ENCODE peak calls at places on chromosomes 7 and 10, in four cellular contexts. One of them, this sample, is unnamed.

GRCh38 chr10:102300289-102300843 is 55.0 kb downstream of the GBF1 start:
- DNase-seq in naive B cell: no peak
- DNase-seq in A549: no peak
- DNase-seq in nucleus accumbens: no peak
- DNase-seq in this sample: no peak

GRCh38 chr10:123180691-123181090 is 26.5 kb downstream of the BUB3 start:
- DNase-seq in naive B cell: no peak
- DNase-seq in A549: no peak
- DNase-seq in nucleus accumbens: no peak
- DNase-seq in this sample: no peak

GRCh38 chr7:79523426-79523825 is 70.0 kb upstream of the MAGI2 start:
- DNase-seq in naive B cell: no peak
- DNase-seq in A549: no peak
- DNase-seq in nucleus accumbens: no peak
- DNase-seq in this sample: no peak

GRCh38 chr10:116133641-116134040 is 139.4 kb downstream of the GFRA1 start:
- DNase-seq in naive B cell: no peak
- DNase-seq in A549: no peak
- DNase-seq in nucleus accumbens: no peak
- DNase-seq in this sample: no peak

GRCh38 chr7:157151626-157152339 is 13.1 kb downstream of the UBE3C start:
- DNase-seq in naive B cell: no peak
- DNase-seq in A549: no peak
- DNase-seq in nucleus accumbens: no peak
- DNase-seq in this sample: no peak

GRCh38 chr10:32489935-32490334 is 44.0 kb downstream of the CCDC7 start:
- DNase-seq in naive B cell: no peak
- DNase-seq in A549: no peak
- DNase-seq in nucleus accumbens: no peak
- DNase-seq in this sample: no peak

GRCh38 chr7:27188666-27189559 is 3.9 kb upstream of the HOXA11 start:
- DNase-seq in naive B cell: no peak
- DNase-seq in A549: no peak
- DNase-seq in nucleus accumbens: no peak
- DNase-seq in this sample: no peak

GRCh38 chr10:60958892-60959601 is 15.1 kb upstream of the RHOBTB1 start:
- DNase-seq in naive B cell: no peak
- DNase-seq in A549: no peak
- DNase-seq in nucleus accumbens: no peak
- DNase-seq in this sample: no peak